ENCODE peak calls at places on chromosome 12, in six cellular contexts. One of them, this sample, is unnamed.

GRCh38 chr12:52246720-52247621 is 13.9 kb downstream of the KRT7 start:
- DNase-seq in ovary: no peak
- DNase-seq in endodermal cell: peak; percentile 78
- DNase-seq in ascending aorta: no peak
- DNase-seq in A549: peak; percentile 80
- DNase-seq in cardiac muscle cell: no peak
- DNase-seq in this sample: no peak

GRCh38 chr12:29073631-29074239 is 75.3 kb upstream of the FAR2 start:
- DNase-seq in cardiac muscle cell: peak; percentile 75
- DNase-seq in ascending aorta: no peak
- DNase-seq in ovary: no peak
- DNase-seq in endodermal cell: peak; percentile 46
- DNase-seq in A549: peak; percentile 51
- DNase-seq in this sample: peak; percentile 6

GRCh38 chr12:104702565-104703139 is 245.9 kb downstream of the CHST11 start:
- DNase-seq in ascending aorta: peak; percentile 84
- DNase-seq in A549: no peak
- DNase-seq in ovary: no peak
- DNase-seq in cardiac muscle cell: peak; percentile 74
- DNase-seq in endodermal cell: peak; percentile 59
- DNase-seq in this sample: no peak

GRCh38 chr12:31033681-31034080 is 40.0 kb upstream of the DDX11 start:
- DNase-seq in cardiac muscle cell: no peak
- DNase-seq in A549: no peak
- DNase-seq in endodermal cell: peak; percentile 38
- DNase-seq in ovary: peak; percentile 21
- DNase-seq in ascending aorta: no peak
- DNase-seq in this sample: no peak

GRCh38 chr12:80033457-80033856 is 65.9 kb upstream of the OTOGL start:
- DNase-seq in A549: peak; percentile 21
- DNase-seq in ascending aorta: peak; percentile 72
- DNase-seq in ovary: no peak
- DNase-seq in cardiac muscle cell: peak; percentile 58
- DNase-seq in endodermal cell: no peak
- DNase-seq in this sample: no peak

GRCh38 chr12:101782544-101782855 is 43.2 kb upstream of the SYCP3 start:
- DNase-seq in A549: no peak
- DNase-seq in cardiac muscle cell: no peak
- DNase-seq in ascending aorta: no peak
- DNase-seq in ovary: no peak
- DNase-seq in endodermal cell: no peak
- DNase-seq in this sample: no peak

GRCh38 chr12:131432532-131433260 is 278.2 kb upstream of the SFSWAP start:
- DNase-seq in cardiac muscle cell: no peak
- DNase-seq in A549: no peak
- DNase-seq in ascending aorta: peak; percentile 34
- DNase-seq in endodermal cell: peak; percentile 48
- DNase-seq in ovary: no peak
- DNase-seq in this sample: no peak

GRCh38 chr12:54163147-54163546 is 25.6 kb downstream of the SMUG1 start:
- DNase-seq in ovary: no peak
- DNase-seq in endodermal cell: no peak
- DNase-seq in cardiac muscle cell: no peak
- DNase-seq in A549: no peak
- DNase-seq in ascending aorta: no peak
- DNase-seq in this sample: no peak

GRCh38 chr12:54680374-54680773 is 32.2 kb upstream of the DCD start:
- DNase-seq in ascending aorta: no peak
- DNase-seq in endodermal cell: peak; percentile 96
- DNase-seq in ovary: no peak
- DNase-seq in A549: peak; percentile 57
- DNase-seq in cardiac muscle cell: peak; percentile 9
- DNase-seq in this sample: no peak

GRCh38 chr12:45543887-45544286 is 185.6 kb upstream of the ARID2 start:
- DNase-seq in cardiac muscle cell: peak; percentile 90
- DNase-seq in A549: peak; percentile 78
- DNase-seq in ovary: no peak
- DNase-seq in endodermal cell: peak; percentile 84
- DNase-seq in ascending aorta: peak; percentile 65
- DNase-seq in this sample: peak; percentile 33

GRCh38 chr12:104166465-104166864 is 28.5 kb upstream of the NFYB start:
- DNase-seq in endodermal cell: no peak
- DNase-seq in cardiac muscle cell: peak; percentile 82
- DNase-seq in ovary: no peak
- DNase-seq in A549: no peak
- DNase-seq in ascending aorta: no peak
- DNase-seq in this sample: no peak

GRCh38 chr12:28023156-28023887 is 50.8 kb upstream of the PTHLH start:
- DNase-seq in cardiac muscle cell: peak; percentile 88
- DNase-seq in ovary: no peak
- DNase-seq in endodermal cell: no peak
- DNase-seq in A549: peak; percentile 87
- DNase-seq in ascending aorta: no peak
- DNase-seq in this sample: no peak

GRCh38 chr12:111768159-111768895 is 1.6 kb downstream of the ALDH2 start:
- DNase-seq in A549: no peak
- DNase-seq in endodermal cell: no peak
- DNase-seq in ascending aorta: no peak
- DNase-seq in cardiac muscle cell: no peak
- DNase-seq in ovary: no peak
- DNase-seq in this sample: no peak

GRCh38 chr12:22858849-22859569 is 234.0 kb downstream of the ETNK1 start:
- DNase-seq in cardiac muscle cell: peak; percentile 58
- DNase-seq in ascending aorta: no peak
- DNase-seq in A549: no peak
- DNase-seq in endodermal cell: peak; percentile 83
- DNase-seq in ovary: no peak
- DNase-seq in this sample: no peak

GRCh38 chr12:108854055-108854452 is 3.3 kb downstream of the SSH1 start:
- DNase-seq in A549: peak; percentile 82
- DNase-seq in ovary: peak; percentile 30
- DNase-seq in ascending aorta: peak; percentile 91
- DNase-seq in cardiac muscle cell: peak; percentile 92
- DNase-seq in endodermal cell: no peak
- DNase-seq in this sample: no peak

DNA sequence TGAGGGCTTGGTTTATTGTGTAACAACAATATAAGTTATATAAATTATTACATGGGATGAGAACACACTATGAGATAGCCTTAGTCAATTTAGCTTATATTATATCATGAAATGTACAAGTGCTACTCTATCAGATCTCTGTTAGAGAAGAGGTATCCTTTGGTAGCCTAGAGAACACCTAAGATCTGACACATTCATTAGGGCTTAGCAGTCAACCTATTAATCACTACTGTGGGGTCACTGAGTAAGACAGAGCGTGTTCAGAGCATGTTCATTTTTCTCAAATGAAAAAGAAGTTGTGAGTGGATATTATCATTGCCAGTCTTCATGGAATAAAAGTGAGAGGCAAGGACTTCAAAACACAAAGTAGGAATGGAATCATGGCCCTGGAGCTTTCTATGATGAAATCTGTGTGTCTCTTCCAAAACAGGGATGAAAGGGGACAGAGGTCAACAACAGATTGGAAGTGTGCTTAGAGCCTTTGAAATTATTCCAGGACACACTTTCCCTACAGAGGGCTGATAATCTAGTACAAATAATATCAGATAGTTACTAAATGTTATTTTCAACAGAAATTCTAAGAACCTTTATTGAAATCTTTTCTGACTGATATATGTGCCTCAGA is 114.3 kb downstream of the SLC16A7 start:
- DNase-seq in ascending aorta: no peak
- DNase-seq in endodermal cell: no peak
- DNase-seq in cardiac muscle cell: no peak
- DNase-seq in A549: no peak
- DNase-seq in ovary: no peak
- DNase-seq in this sample: no peak
- TF ChIP-seq CTCF in ascending aorta: no peak
- TF ChIP-seq CTCF in endodermal cell: no peak
- TF ChIP-seq CTCF in cardiac muscle cell: no peak
- TF ChIP-seq CTCF in A549: no peak
- TF ChIP-seq CTCF in ovary: no peak
- TF ChIP-seq CTCF in this sample: no peak

GRCh38 chr12:6288235-6288634 is 22.2 kb upstream of the PLEKHG6 start:
- DNase-seq in ovary: no peak
- DNase-seq in A549: no peak
- DNase-seq in ascending aorta: no peak
- DNase-seq in endodermal cell: no peak
- DNase-seq in cardiac muscle cell: peak; percentile 42
- DNase-seq in this sample: no peak
- TF ChIP-seq CTCF in ovary: no peak
- TF ChIP-seq CTCF in A549: no peak
- TF ChIP-seq CTCF in ascending aorta: no peak
- TF ChIP-seq CTCF in endodermal cell: no peak
- TF ChIP-seq CTCF in cardiac muscle cell: no peak
- TF ChIP-seq CTCF in this sample: no peak

GRCh38 chr12:12611512-12612306 is at the start of gene CREBL2:
- DNase-seq in cardiac muscle cell: peak; percentile 99
- DNase-seq in endodermal cell: peak; percentile 97
- DNase-seq in A549: peak; percentile 97
- DNase-seq in ascending aorta: peak; percentile 97
- DNase-seq in ovary: peak; percentile 95
- DNase-seq in this sample: peak; percentile 79

GRCh38 chr12:12606793-12607589 is 4.7 kb upstream of the CREBL2 start:
- DNase-seq in ovary: no peak
- DNase-seq in ascending aorta: no peak
- DNase-seq in endodermal cell: no peak
- DNase-seq in cardiac muscle cell: peak; percentile 83
- DNase-seq in A549: peak; percentile 16
- DNase-seq in this sample: no peak

GRCh38 chr12:12610711-12611110 is 965 bp upstream of the CREBL2 start:
- DNase-seq in A549: no peak
- DNase-seq in ascending aorta: no peak
- DNase-seq in cardiac muscle cell: no peak
- DNase-seq in ovary: no peak
- DNase-seq in endodermal cell: no peak
- DNase-seq in this sample: no peak

GRCh38 chr12:12609692-12610091 is 2.0 kb upstream of the CREBL2 start:
- DNase-seq in cardiac muscle cell: no peak
- DNase-seq in ovary: no peak
- DNase-seq in ascending aorta: no peak
- DNase-seq in A549: no peak
- DNase-seq in endodermal cell: no peak
- DNase-seq in this sample: no peak

DNA sequence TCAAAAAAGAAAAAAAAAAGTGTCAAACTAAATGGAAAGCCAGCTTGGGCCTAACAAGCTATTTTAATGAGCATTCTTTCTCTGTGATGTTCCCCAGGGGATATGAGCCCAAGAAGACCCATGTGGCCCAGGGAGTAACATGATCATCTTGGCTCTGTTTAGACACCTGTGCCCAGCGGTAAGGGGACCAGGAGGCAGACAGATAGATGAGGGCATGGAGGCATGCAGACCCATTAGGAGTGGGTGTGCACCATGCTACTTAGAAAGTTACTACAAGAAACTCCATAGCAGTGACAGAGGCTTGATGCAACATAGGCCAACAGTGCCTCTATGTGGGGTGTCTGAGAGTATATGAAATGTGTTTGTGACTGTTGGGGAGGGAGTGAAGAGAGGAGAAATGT is 3.1 kb upstream of the CREBL2 start:
- DNase-seq in A549: peak; percentile 68
- DNase-seq in ovary: no peak
- DNase-seq in ascending aorta: no peak
- DNase-seq in endodermal cell: no peak
- DNase-seq in cardiac muscle cell: peak; percentile 25
- DNase-seq in this sample: no peak
- TF ChIP-seq CTCF in A549: peak; percentile 42
- TF ChIP-seq CTCF in ovary: no peak
- TF ChIP-seq CTCF in ascending aorta: no peak
- TF ChIP-seq CTCF in endodermal cell: no peak
- TF ChIP-seq CTCF in cardiac muscle cell: no peak
- TF ChIP-seq CTCF in this sample: no peak

GRCh38 chr12:65672441-65672840 is 151.8 kb upstream of the HMGA2 start:
- DNase-seq in ascending aorta: no peak
- DNase-seq in cardiac muscle cell: no peak
- DNase-seq in endodermal cell: no peak
- DNase-seq in ovary: no peak
- DNase-seq in A549: no peak
- DNase-seq in this sample: no peak
- TF ChIP-seq CTCF in ascending aorta: no peak
- TF ChIP-seq CTCF in cardiac muscle cell: no peak
- TF ChIP-seq CTCF in endodermal cell: no peak
- TF ChIP-seq CTCF in ovary: no peak
- TF ChIP-seq CTCF in A549: no peak
- TF ChIP-seq CTCF in this sample: no peak

DNA sequence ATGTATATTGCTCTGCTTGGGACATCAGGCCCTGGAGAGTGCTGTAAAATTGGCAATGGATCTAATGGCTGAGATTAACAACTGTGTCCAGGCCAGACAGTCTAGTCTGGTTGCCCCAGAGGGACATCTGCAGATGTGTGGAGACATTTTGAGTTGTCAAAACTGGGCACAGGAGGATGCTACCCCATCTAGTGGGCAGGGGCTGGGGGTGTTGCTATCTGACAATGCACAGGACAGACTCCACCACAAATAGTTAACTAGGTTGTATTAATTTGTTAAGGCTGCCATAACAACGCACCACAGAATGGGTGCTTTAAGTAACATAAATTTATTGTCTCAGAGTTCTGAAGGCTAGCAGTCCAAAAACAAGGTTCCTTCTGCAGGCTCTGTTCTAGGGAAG is 302.5 kb upstream of the AMIGO2 start:
- DNase-seq in ascending aorta: no peak
- DNase-seq in endodermal cell: no peak
- DNase-seq in ovary: no peak
- DNase-seq in cardiac muscle cell: no peak
- DNase-seq in A549: peak; percentile 44
- DNase-seq in this sample: no peak
- TF ChIP-seq CTCF in ascending aorta: no peak
- TF ChIP-seq CTCF in endodermal cell: peak; percentile 24
- TF ChIP-seq CTCF in ovary: no peak
- TF ChIP-seq CTCF in cardiac muscle cell: no peak
- TF ChIP-seq CTCF in A549: no peak
- TF ChIP-seq CTCF in this sample: no peak

DNA sequence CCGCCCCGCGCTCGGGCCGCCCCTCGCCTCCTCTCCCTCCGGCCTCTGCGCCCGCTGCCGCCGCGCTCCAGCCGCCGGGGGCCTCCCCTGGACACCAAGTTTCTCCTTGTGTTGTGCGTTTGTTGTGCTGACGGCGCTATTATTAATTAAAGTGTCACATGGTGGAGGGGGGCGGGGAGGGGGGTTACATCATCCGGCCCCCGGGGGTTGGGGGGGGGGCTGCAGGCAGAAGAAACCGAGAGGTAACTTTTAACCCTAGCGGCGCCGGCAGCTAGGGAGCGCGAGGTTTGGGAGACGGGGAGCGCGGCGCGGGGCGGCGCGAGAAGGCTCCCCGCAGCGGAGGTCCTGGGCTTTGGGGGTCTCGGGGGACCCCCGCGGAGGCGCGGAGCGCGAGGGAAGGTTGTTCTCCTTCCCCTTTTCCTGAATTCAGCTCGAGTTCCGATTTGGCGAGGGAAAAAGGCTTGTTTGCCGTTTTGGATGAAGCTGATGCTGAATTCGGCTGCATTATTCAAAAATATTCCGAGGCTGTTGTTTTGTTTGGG is at the start of gene HRK:
- DNase-seq in endodermal cell: peak; percentile 86
- DNase-seq in cardiac muscle cell: peak; percentile 17
- DNase-seq in ovary: no peak
- DNase-seq in ascending aorta: no peak
- DNase-seq in A549: no peak
- DNase-seq in this sample: no peak
- TF ChIP-seq CTCF in endodermal cell: no peak
- TF ChIP-seq CTCF in cardiac muscle cell: no peak
- TF ChIP-seq CTCF in ovary: no peak
- TF ChIP-seq CTCF in ascending aorta: no peak
- TF ChIP-seq CTCF in A549: no peak
- TF ChIP-seq CTCF in this sample: no peak

This sample was measured in neural crest cell.